ENCODE peak calls at places on chromosome 7, in four cellular contexts. One of them, this sample, is unnamed.

GRCh38 chr7:13416544-13416943 is 572.9 kb downstream of the ETV1 start:
- DNase-seq in H9: no peak
- DNase-seq in H1: no peak
- DNase-seq in neuronal stem cell: no peak
- DNase-seq in this sample: no peak

GRCh38 chr7:93430917-93431588 is 143.5 kb downstream of the CALCR start:
- DNase-seq in H9: no peak
- DNase-seq in H1: no peak
- DNase-seq in neuronal stem cell: no peak
- DNase-seq in this sample: no peak

GRCh38 chr7:155700847-155701246 is 56.4 kb downstream of the RBM33 start:
- DNase-seq in H9: no peak
- DNase-seq in H1: no peak
- DNase-seq in neuronal stem cell: no peak
- DNase-seq in this sample: no peak

GRCh38 chr7:48611993-48612392 is 312.4 kb upstream of the CDC14C start:
- DNase-seq in H9: no peak
- DNase-seq in H1: no peak
- DNase-seq in neuronal stem cell: no peak
- DNase-seq in this sample: no peak

GRCh38 chr7:76294344-76295024 is 8.0 kb upstream of the HSPB1 start:
- DNase-seq in H9: peak; percentile 83
- DNase-seq in H1: peak; percentile 87
- DNase-seq in neuronal stem cell: no peak
- DNase-seq in this sample: peak; percentile 91

GRCh38 chr7:43873300-43873699 is 4.0 kb upstream of the MRPS24 start:
- DNase-seq in H9: no peak
- DNase-seq in H1: no peak
- DNase-seq in neuronal stem cell: no peak
- DNase-seq in this sample: peak; percentile 43

GRCh38 chr7:828793-829561 is 3.3 kb upstream of the SUN1 start:
- DNase-seq in H9: no peak
- DNase-seq in H1: no peak
- DNase-seq in neuronal stem cell: no peak
- DNase-seq in this sample: no peak

GRCh38 chr7:36448781-36449379 is 59.2 kb downstream of the ANLN start:
- DNase-seq in H9: no peak
- DNase-seq in H1: no peak
- DNase-seq in neuronal stem cell: no peak
- DNase-seq in this sample: peak; percentile 50

GRCh38 chr7:140122975-140123374 is 53.8 kb downstream of the KDM7A start:
- DNase-seq in H9: no peak
- DNase-seq in H1: no peak
- DNase-seq in neuronal stem cell: no peak
- DNase-seq in this sample: no peak

DNA sequence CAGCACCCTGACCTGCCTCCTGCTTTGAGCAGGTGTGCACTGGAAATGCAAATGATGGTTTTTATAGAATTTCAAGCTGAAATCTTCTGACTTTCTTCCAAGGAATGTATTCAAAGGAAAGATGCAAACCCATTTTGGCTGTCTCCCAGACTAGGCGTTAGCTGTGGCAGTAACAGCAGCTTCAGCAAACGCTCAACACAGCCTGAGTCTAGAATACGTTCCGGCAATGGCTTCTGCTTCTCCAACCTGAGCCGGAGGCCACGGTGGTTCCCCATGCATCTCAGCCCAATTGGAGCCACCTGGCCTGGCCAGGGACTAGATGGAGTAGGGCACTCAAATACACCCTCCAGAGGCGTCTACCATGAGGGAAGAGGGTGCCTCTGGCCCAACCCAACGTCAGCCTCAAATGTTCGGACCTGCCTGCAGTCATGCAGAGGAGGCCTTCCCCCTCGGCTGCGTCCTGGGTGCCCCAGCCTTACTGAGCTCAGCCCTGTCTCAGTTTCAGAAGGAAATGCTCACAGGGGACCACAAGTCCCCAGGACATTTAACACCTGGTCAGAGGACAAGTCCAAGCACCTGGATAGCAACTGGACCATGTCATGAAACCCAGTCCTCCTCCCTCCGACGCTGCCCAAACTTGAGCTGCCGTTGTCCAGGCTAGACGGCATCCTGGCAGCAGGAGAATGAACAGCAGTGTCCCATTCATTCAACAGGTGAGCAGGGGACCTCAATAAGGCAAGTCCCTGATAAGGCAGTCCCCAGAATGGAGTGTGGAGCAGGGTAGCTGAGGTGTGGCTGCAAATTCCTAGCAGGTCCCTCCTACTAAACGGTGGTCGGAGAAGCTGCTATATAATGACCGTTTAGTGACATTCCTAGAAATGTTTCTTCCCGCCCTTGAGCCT is 170.1 kb downstream of the PRKAG2 start:
- DNase-seq in H9: no peak
- DNase-seq in H1: no peak
- DNase-seq in neuronal stem cell: no peak
- DNase-seq in this sample: no peak
- H2BK12ac ChIP-seq in H9: no peak overlapping the region
- H2BK12ac ChIP-seq in H1: peak overlapping the region; percentile 65
- H2BK12ac ChIP-seq in neuronal stem cell: no peak overlapping the region
- H2BK12ac ChIP-seq in this sample: no peak overlapping the region

GRCh38 chr7:21076579-21076978 is 289.9 kb upstream of the SP8 start:
- DNase-seq in H9: no peak
- DNase-seq in H1: no peak
- DNase-seq in neuronal stem cell: no peak
- DNase-seq in this sample: no peak
- H3K27ac ChIP-seq in H9: no peak overlapping the region
- H3K27ac ChIP-seq in H1: no peak overlapping the region
- H3K27ac ChIP-seq in neuronal stem cell: no peak overlapping the region
- H3K27ac ChIP-seq in this sample: no peak overlapping the region

DNA sequence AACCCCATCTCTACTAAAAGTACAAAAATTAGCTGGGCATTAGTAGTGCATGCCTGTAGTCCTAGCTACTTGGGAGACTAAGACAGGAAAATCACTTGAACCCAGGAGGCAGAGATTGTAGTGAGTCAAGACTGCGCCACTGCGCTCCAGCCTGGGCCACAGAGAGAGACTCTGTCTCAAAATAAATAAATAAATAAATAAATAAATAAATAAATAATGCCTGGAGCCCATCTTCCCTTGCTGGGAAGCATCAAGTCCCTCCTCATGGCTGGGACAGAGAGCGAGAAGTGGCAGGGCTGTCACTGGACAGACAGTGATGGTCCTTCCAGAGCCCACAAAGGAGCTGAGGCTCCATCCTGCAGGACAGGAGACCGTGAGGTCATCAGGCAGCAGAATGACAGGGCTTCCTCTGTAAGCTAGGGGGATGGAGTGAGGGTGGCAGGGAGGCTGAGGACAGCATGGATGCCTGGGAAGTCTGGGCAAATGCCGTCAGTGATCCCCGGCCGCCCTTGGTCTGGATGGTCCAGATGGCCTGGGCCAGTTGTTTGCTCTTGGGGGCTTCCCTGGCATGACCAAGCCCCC is 36.4 kb upstream of the ELN start:
- DNase-seq in H9: no peak
- DNase-seq in H1: no peak
- DNase-seq in neuronal stem cell: no peak
- DNase-seq in this sample: no peak
- H2BK15ac ChIP-seq in H9: no peak overlapping the region
- H2BK15ac ChIP-seq in H1: no peak overlapping the region
- H2BK15ac ChIP-seq in neuronal stem cell: no peak overlapping the region
- H2BK15ac ChIP-seq in this sample: no peak overlapping the region

DNA sequence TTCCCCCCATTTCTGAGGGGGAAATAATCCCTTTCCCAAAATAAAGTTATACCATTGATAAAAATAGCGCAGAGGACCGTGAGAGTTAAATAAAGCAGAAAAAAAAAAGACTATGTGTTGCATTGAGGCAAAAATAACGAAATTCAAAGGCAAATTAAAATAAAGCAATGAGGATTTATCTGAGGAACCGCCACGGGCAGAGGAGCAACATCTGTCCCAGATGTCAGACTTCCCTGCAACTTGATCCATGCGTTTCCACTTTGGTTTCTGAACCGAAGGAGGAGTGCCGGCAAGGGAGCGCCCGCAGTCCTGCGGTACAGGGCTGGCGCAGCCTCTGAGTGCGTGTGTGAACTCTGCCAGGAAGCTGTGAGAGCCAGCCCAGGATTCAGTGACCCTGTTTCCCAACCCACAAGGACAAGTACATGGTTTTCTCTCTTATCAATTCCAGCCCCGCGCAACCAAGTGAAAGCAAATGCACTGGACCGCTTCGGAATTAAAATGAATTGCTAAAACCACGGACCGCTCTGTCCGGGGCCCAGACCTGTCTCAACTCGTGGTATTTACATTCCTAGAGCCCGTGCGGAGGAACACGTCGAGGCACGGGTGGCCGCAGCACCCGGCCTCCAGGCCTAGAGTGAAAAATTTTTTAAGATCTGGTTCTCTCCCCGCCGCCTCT is 291.7 kb upstream of the NFE2L3 start:
- DNase-seq in H9: peak; percentile 72
- DNase-seq in H1: peak; percentile 55
- DNase-seq in neuronal stem cell: no peak
- DNase-seq in this sample: peak; percentile 92
- H2BK12ac ChIP-seq in H9: no peak overlapping the region
- H2BK12ac ChIP-seq in H1: peak overlapping the region; percentile 43
- H2BK12ac ChIP-seq in neuronal stem cell: peak overlapping the region; percentile 49
- H2BK12ac ChIP-seq in this sample: peak overlapping the region; percentile 54

DNA sequence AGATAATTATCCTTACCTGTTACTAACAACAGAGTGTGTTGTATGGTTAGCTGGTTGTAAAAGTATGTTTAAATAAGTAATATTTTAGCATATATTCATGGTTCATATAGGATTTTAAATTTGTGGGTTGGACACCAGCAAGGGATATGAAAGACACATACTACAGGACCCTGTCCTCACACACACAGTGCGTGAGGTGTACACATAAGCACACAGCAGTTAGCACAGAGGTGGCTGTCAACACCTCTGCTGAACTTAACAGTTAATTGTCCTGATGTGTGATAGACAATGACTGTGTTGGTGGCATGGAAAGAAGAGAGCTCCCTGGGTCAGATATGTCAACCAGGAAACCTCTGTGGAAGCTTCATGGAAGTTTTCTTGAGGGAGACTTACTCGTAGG is 23.3 kb upstream of the NUP42 start:
- DNase-seq in H9: no peak
- DNase-seq in H1: no peak
- DNase-seq in neuronal stem cell: no peak
- DNase-seq in this sample: no peak
- H3K27ac ChIP-seq in H9: no peak overlapping the region
- H3K27ac ChIP-seq in H1: no peak overlapping the region
- H3K27ac ChIP-seq in neuronal stem cell: no peak overlapping the region
- H3K27ac ChIP-seq in this sample: no peak overlapping the region

DNA sequence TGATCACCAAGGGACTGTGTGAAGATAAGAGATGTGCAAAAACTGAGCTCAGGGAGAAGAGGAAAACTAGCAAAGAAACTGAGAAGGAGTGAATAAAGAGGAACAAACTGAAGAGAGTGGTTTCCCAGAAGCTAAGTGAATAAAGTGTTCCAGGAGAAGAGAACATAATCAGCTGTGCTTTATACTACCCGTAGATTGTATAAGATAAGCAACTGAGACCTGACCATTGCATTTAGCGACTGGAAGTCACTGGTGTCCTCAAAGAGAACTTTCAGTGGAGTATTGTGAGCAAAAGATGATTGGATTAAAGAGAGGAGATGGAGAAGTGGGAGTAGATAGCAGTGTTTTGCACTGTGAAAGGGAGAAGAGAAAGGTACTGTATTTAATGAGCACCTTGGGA is 14.6 kb downstream of the PHTF2 start:
- DNase-seq in H9: no peak
- DNase-seq in H1: no peak
- DNase-seq in neuronal stem cell: no peak
- DNase-seq in this sample: no peak
- H2BK15ac ChIP-seq in H9: no peak overlapping the region
- H2BK15ac ChIP-seq in H1: no peak overlapping the region
- H2BK15ac ChIP-seq in neuronal stem cell: no peak overlapping the region
- H2BK15ac ChIP-seq in this sample: no peak overlapping the region